ENCODE peak calls at places on chromosomes 2 and 18, in five cellular contexts. E is IMR-90, Y is small intestine, C is uterus, J is PC-3. G is an unnamed sample. For H3K4me1 and H3K9me3, the result is how much of the 10 kb centered on the place peaks cover.

GRCh38 chr18:35732652-35733051 is 151.1 kb downstream of the GALNT1 start:
- DNase-seq in E (peak), Y (no peak), C (no peak), J (no peak), G (no peak)

GRCh38 chr2:102116675-102117471 is 25.7 kb upstream of the IL1R1 start:
- DNase-seq in E (peak), Y (no peak), C (no peak), J (no peak), G (no peak)

GRCh38 chr2:180324191-180324590 is 317.1 kb upstream of the CWC22 start:
- DNase-seq in E (no peak), Y (no peak), C (no peak), J (no peak), G (no peak)

GRCh38 chr18:11518788-11519685 is 90.4 kb upstream of the SLC35G4 start:
- DNase-seq in E (peak), Y (peak), C (no peak), J (peak), G (no peak)

GRCh38 chr18:34661464-34662087 is 48.5 kb upstream of the DTNA start:
- DNase-seq in E (peak), Y (peak), C (no peak), J (peak), G (no peak)

GRCh38 chr2:182186132-182186735 is 200.6 kb downstream of the PPP1R1C start:
- DNase-seq in E (peak), Y (peak), C (no peak), J (peak), G (no peak)

GRCh38 chr2:239575931-239576445 is 175.2 kb upstream of the HDAC4 start:
- DNase-seq in E (no peak), Y (no peak), C (no peak), J (no peak), G (no peak)

GRCh38 chr18:22637787-22638186 is 220.1 kb upstream of the CTAGE1 start:
- DNase-seq in E (peak), Y (no peak), C (no peak), J (peak), G (no peak)

GRCh38 chr2:85605406-85606115 is 3.1 kb upstream of the TMEM150A start:
- DNase-seq in E (peak), Y (no peak), C (no peak), J (no peak), G (no peak)

GRCh38 chr18:44878335-44878734 is 197.6 kb downstream of the SETBP1 start:
- DNase-seq in E (no peak), Y (no peak), C (no peak), J (no peak), G (no peak)

GRCh38 chr18:44882163-44882881 is 201.6 kb downstream of the SETBP1 start:
- DNase-seq in E (no peak), Y (no peak), C (no peak), J (no peak), G (no peak)

GRCh38 chr18:44876024-44876423 is 195.3 kb downstream of the SETBP1 start:
- DNase-seq in E (no peak), Y (no peak), C (no peak), J (no peak), G (no peak)

GRCh38 chr18:44876749-44877148 is 196.1 kb downstream of the SETBP1 start:
- DNase-seq in E (no peak), Y (no peak), C (no peak), J (no peak), G (no peak)

DNA sequence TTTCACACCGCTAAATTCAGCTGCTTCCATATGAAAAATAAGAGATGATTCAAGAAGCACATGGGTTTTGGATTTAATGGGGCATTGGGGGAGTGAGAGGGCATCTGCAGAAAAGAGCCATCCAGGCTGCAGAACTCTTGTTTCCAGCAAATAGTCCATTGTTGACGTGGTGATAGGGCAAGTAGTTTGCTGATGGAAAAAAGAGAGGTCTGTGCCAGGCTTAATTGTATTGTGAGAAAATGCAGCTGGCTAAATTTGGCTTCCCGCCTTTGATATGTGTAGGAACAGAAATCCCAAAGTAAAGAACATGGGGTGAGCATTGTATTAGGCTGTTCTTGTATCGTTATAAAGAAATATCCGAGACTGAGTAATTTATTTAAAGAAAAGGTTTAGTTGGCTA is 199.5 kb downstream of the SETBP1 start:
- DNase-seq in E (no peak), Y (no peak), C (no peak), J (no peak), G (no peak)
- H3K4me1 ChIP-seq in E (under half), Y (under half), C (under half), J (under half), G (under half)

GRCh38 chr18:55790296-55790695 is 202.3 kb upstream of the TCF4 start:
- DNase-seq in E (peak), Y (no peak), C (no peak), J (peak), G (no peak)

GRCh38 chr18:55794288-55795052 is 206.5 kb upstream of the TCF4 start:
- DNase-seq in E (peak), Y (no peak), C (no peak), J (no peak), G (no peak)

GRCh38 chr18:55795101-55795669 is 207.2 kb upstream of the TCF4 start:
- DNase-seq in E (peak), Y (no peak), C (no peak), J (no peak), G (no peak)
- H3K9me3 ChIP-seq in E (under half), Y (under half), C (under half), J (under half), G (under half)

GRCh38 chr2:150569761-150570160 is 82.3 kb upstream of the RND3 start:
- DNase-seq in E (no peak), Y (no peak), C (no peak), J (no peak), G (no peak)
- H3K4me1 ChIP-seq in E (under half), Y (under half), C (under half), J (under half), G (under half)

GRCh38 chr2:31696068-31696467 is 115.3 kb upstream of the SRD5A2 start:
- DNase-seq in E (no peak), Y (no peak), C (no peak), J (no peak), G (no peak)

GRCh38 chr2:31693882-31694281 is 113.1 kb upstream of the SRD5A2 start:
- DNase-seq in E (no peak), Y (no peak), C (no peak), J (no peak), G (no peak)

DNA sequence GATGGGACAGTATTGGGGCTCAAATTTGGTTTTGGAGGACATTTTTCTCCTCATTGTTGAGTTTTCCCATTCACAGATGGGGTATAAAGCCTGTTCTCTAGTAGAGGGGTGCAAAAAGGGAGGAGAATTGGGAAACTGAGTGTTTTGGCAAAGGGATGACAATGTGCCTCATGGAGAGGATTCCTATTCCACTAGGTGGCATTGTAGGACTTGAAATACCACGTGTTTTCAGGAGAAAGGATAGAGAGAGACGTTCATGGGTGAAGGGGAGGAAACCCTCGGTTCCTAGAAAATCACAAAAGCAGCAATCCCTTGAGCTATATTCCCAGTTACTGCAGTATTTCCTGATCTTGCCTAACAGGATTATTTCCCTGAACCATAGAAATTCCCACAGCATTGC is 113.7 kb upstream of the SRD5A2 start:
- DNase-seq in E (peak), Y (no peak), C (no peak), J (peak), G (no peak)
- H3K9me3 ChIP-seq in E (under half), Y (under half), C (under half), J (under half), G (under half)